ENCODE peak calls at places on chromosome 13, in eight cellular contexts. B is thyroid gland, M is WERI-Rb-1, P is fibroblast of lung, D is lower leg skin, U is stomach, O is heart right ventricle, E is AG04450. T is an unnamed sample.
A peak's percentile ranks its signal among the peaks of the same experiment; 100 is the strongest.

GRCh38 chr13:36870050-36870692 is 49.9 kb downstream of the SMAD9 start:
- DNase-seq in B (no peak), M (no peak), P (no peak), D (no peak), U (no peak), O (no peak), E (no peak), T (no peak)

GRCh38 chr13:106867249-106867648 is 299.3 kb upstream of the ARGLU1 start:
- DNase-seq in B (no peak), M (no peak), P (peak; percentile 2), D (no peak), U (peak; percentile 29), O (peak; percentile 13), E (no peak), T (no peak)

GRCh38 chr13:27208514-27208913 is 36.9 kb upstream of the USP12 start:
- DNase-seq in B (no peak), M (no peak), P (no peak), D (no peak), U (no peak), O (no peak), E (no peak), T (no peak)

GRCh38 chr13:30366083-30366482 is 56.2 kb upstream of the UBE2L5 start:
- DNase-seq in B (no peak), M (no peak), P (no peak), D (no peak), U (no peak), O (no peak), E (no peak), T (no peak)

GRCh38 chr13:111114362-111115050 is 604 bp upstream of the ARHGEF7 start:
- DNase-seq in B (peak; percentile 29), M (no peak), P (peak; percentile 43), D (peak; percentile 40), U (no peak), O (peak; percentile 41), E (no peak), T (no peak)

GRCh38 chr13:36090592-36090991 is 40.6 kb downstream of the DCLK1 start:
- DNase-seq in B (peak; percentile 2), M (no peak), P (peak; percentile 29), D (no peak), U (no peak), O (no peak), E (no peak), T (no peak)

GRCh38 chr13:72029981-72030380 is 163.0 kb upstream of the DACH1 start:
- DNase-seq in B (no peak), M (no peak), P (no peak), D (no peak), U (no peak), O (no peak), E (no peak), T (no peak)

GRCh38 chr13:23684647-23685046 is 114.4 kb downstream of the TNFRSF19 start:
- DNase-seq in B (no peak), M (no peak), P (no peak), D (no peak), U (no peak), O (no peak), E (no peak), T (no peak)

GRCh38 chr13:112685856-112686255 is 4.0 kb upstream of the ATP11A start:
- DNase-seq in B (no peak), M (no peak), P (no peak), D (no peak), U (no peak), O (no peak), E (no peak), T (no peak)

GRCh38 chr13:42039457-42039945 is 8.9 kb upstream of the DGKH start:
- DNase-seq in B (no peak), M (no peak), P (no peak), D (no peak), U (no peak), O (peak; percentile 15), E (no peak), T (no peak)

GRCh38 chr13:50678464-50679162 is 164.9 kb downstream of the DLEU7 start:
- DNase-seq in B (no peak), M (no peak), P (peak; percentile 99), D (no peak), U (no peak), O (no peak), E (no peak), T (peak; percentile 96)

GRCh38 chr13:44191504-44192171 is 182.0 kb upstream of the SERP2 start:
- DNase-seq in B (peak; percentile 53), M (peak; percentile 54), P (peak; percentile 67), D (peak; percentile 69), U (peak; percentile 43), O (peak; percentile 71), E (no peak), T (no peak)

GRCh38 chr13:33756929-33757328 is 61.0 kb upstream of the RFC3 start:
- DNase-seq in B (no peak), M (no peak), P (no peak), D (no peak), U (no peak), O (no peak), E (no peak), T (no peak)

GRCh38 chr13:48828962-48829405 is 146.7 kb upstream of the FNDC3A start:
- DNase-seq in B (no peak), M (no peak), P (peak; percentile 60), D (no peak), U (no peak), O (no peak), E (no peak), T (peak; percentile 50)

GRCh38 chr13:112615391-112615790 is 27.4 kb upstream of the TUBGCP3 start:
- DNase-seq in B (no peak), M (peak; percentile 6), P (no peak), D (no peak), U (no peak), O (no peak), E (no peak), T (no peak)

GRCh38 chr13:46039421-46040036 is 13.0 kb downstream of the ZC3H13 start:
- DNase-seq in B (no peak), M (no peak), P (peak; percentile 25), D (no peak), U (no peak), O (no peak), E (peak; percentile 32), T (no peak)

GRCh38 chr13:99798756-99799155 is 172.8 kb downstream of the ZIC5 start:
- DNase-seq in B (no peak), M (no peak), P (no peak), D (no peak), U (no peak), O (no peak), E (no peak), T (no peak)
- TF ChIP-seq CTCF in B (no peak), M (no peak), P (no peak), D (no peak), U (no peak), O (no peak), E (no peak), T (no peak)

DNA sequence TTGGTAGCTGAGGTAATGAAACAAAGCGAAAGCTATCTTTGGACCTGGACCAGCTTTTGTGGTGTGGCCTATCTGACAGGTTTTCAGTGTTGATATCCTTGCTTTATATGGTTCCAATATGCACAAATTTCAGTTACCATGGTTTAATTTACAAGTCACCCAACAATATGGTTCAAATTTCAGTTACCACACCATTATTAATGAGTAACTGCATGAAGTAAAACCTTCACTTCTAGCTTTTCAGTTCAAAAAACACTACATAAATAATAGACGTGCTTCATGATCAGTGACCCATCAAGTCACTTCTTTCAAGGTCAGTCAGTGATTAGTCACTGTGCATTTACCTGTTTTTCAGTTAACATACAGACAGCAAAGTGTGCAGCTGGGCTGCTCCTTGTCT is 17.7 kb upstream of the POU4F1 start:
- DNase-seq in B (no peak), M (no peak), P (no peak), D (no peak), U (no peak), O (no peak), E (no peak), T (no peak)
- H3K4me3 ChIP-seq in B (no peak overlapping the region), M (no peak overlapping the region), P (no peak overlapping the region), D (no peak overlapping the region), U (no peak overlapping the region), O (no peak overlapping the region), E (no peak overlapping the region), T (no peak overlapping the region)

DNA sequence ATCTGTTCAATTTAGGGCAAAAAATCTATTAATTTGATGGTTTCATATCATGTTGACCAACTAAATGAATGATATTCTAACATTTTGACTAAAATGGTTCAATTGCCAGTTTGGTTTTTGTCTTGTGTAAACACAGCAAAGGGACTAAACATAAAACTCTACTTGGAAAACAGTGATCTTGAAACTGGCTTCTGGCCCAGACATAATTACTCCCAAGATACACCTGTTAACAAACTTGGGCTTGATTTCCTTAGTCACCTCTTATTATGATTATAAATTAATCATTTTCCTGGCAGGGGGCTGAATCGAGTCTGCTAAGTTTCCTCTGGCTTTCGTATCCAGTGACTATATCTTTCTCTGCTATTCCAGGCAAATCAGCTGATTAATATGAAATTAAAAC is 78.0 kb upstream of the OXGR1 start:
- DNase-seq in B (no peak), M (no peak), P (no peak), D (no peak), U (no peak), O (no peak), E (no peak), T (no peak)
- TF ChIP-seq CTCF in B (no peak), M (no peak), P (no peak), D (no peak), U (no peak), O (no peak), E (no peak), T (no peak)

GRCh38 chr13:24834902-24835510 is 71.0 kb downstream of the RNF17 start:
- DNase-seq in B (peak; percentile 4), M (no peak), P (no peak), D (no peak), U (no peak), O (no peak), E (no peak), T (no peak)
- H3K4me3 ChIP-seq in B (no peak overlapping the region), M (no peak overlapping the region), P (no peak overlapping the region), D (no peak overlapping the region), U (no peak overlapping the region), O (no peak overlapping the region), E (no peak overlapping the region), T (no peak overlapping the region)

DNA sequence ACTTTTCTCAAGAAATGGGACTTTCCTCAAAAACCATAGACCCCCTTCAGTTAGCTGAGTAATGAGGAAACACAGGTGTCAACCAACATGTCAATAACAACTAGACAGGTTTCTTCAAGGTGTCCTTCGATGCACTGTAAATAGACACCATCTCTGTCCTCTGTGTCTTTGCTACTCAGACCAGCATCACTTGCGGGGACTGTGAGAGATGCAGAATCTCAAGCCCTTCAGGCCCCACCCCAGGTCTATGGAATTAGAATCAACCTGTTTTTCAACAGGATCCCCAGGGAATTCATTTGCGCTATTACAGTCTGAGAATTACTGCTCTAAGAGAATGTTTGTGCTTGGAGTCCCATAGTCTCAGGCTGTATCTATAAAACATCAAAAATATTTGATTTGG is 469.9 kb downstream of the COG6 start:
- DNase-seq in B (no peak), M (no peak), P (no peak), D (no peak), U (no peak), O (no peak), E (no peak), T (no peak)
- TF ChIP-seq CTCF in B (no peak), M (no peak), P (no peak), D (no peak), U (no peak), O (no peak), E (no peak), T (no peak)

T was measured in retinal pigment epithelial cell.